ENCODE peak calls at places on chromosomes 1 and 21, in eight cellular contexts. One of them, this sample, is unnamed.

GRCh38 chr1:248816042-248816851 is 9.5 kb downstream of the SH3BP5L start:
- DNase-seq in glutamatergic neuron: no peak
- DNase-seq in NCI-H1092 treated with DMSO at 0.1 percent for 48 hours: no peak
- DNase-seq in NCI-H69: no peak
- DNase-seq in posterior cingulate gyrus: no peak
- DNase-seq in DMS79: no peak
- DNase-seq in GM12865: no peak
- DNase-seq in mucosa of gallbladder: no peak
- DNase-seq in this sample: no peak

GRCh38 chr1:51063121-51063520 is 38.9 kb upstream of the C1orf185 start:
- DNase-seq in DMS79: no peak
- DNase-seq in GM12865: no peak
- DNase-seq in posterior cingulate gyrus: no peak
- DNase-seq in mucosa of gallbladder: no peak
- DNase-seq in glutamatergic neuron: no peak
- DNase-seq in NCI-H1092 treated with DMSO at 0.1 percent for 48 hours: no peak
- DNase-seq in NCI-H69: no peak
- DNase-seq in this sample: no peak

GRCh38 chr1:44596511-44596910 is 77.8 kb downstream of the TMEM53 start:
- DNase-seq in NCI-H1092 treated with DMSO at 0.1 percent for 48 hours: no peak
- DNase-seq in mucosa of gallbladder: no peak
- DNase-seq in glutamatergic neuron: peak
- DNase-seq in GM12865: no peak
- DNase-seq in posterior cingulate gyrus: no peak
- DNase-seq in NCI-H69: peak
- DNase-seq in DMS79: no peak
- DNase-seq in this sample: no peak

GRCh38 chr1:21594935-21595897 is 73.9 kb downstream of the RAP1GAP start:
- DNase-seq in GM12865: peak
- DNase-seq in posterior cingulate gyrus: peak
- DNase-seq in NCI-H69: peak
- DNase-seq in NCI-H1092 treated with DMSO at 0.1 percent for 48 hours: no peak
- DNase-seq in mucosa of gallbladder: peak
- DNase-seq in glutamatergic neuron: peak
- DNase-seq in DMS79: no peak
- DNase-seq in this sample: no peak

GRCh38 chr1:181090653-181091126 is 2.2 kb downstream of the IER5 start:
- DNase-seq in NCI-H69: peak
- DNase-seq in mucosa of gallbladder: no peak
- DNase-seq in posterior cingulate gyrus: no peak
- DNase-seq in DMS79: no peak
- DNase-seq in glutamatergic neuron: no peak
- DNase-seq in GM12865: peak
- DNase-seq in NCI-H1092 treated with DMSO at 0.1 percent for 48 hours: no peak
- DNase-seq in this sample: no peak

GRCh38 chr21:37513383-37513782 is 146.8 kb downstream of the DYRK1A start:
- DNase-seq in posterior cingulate gyrus: no peak
- DNase-seq in NCI-H69: no peak
- DNase-seq in mucosa of gallbladder: no peak
- DNase-seq in glutamatergic neuron: no peak
- DNase-seq in NCI-H1092 treated with DMSO at 0.1 percent for 48 hours: no peak
- DNase-seq in DMS79: no peak
- DNase-seq in GM12865: no peak
- DNase-seq in this sample: no peak

GRCh38 chr21:25556087-25556486 is 51.2 kb downstream of the MRPL39 start:
- DNase-seq in GM12865: no peak
- DNase-seq in NCI-H69: no peak
- DNase-seq in glutamatergic neuron: no peak
- DNase-seq in DMS79: no peak
- DNase-seq in posterior cingulate gyrus: no peak
- DNase-seq in mucosa of gallbladder: no peak
- DNase-seq in NCI-H1092 treated with DMSO at 0.1 percent for 48 hours: no peak
- DNase-seq in this sample: no peak

GRCh38 chr1:59549903-59550302 is 253.0 kb downstream of the FGGY start:
- DNase-seq in glutamatergic neuron: no peak
- DNase-seq in mucosa of gallbladder: no peak
- DNase-seq in NCI-H1092 treated with DMSO at 0.1 percent for 48 hours: no peak
- DNase-seq in posterior cingulate gyrus: no peak
- DNase-seq in NCI-H69: no peak
- DNase-seq in DMS79: no peak
- DNase-seq in GM12865: no peak
- DNase-seq in this sample: no peak

GRCh38 chr21:31354604-31355443 is 10.8 kb upstream of the TIAM1 start:
- DNase-seq in posterior cingulate gyrus: no peak
- DNase-seq in NCI-H1092 treated with DMSO at 0.1 percent for 48 hours: no peak
- DNase-seq in GM12865: peak
- DNase-seq in DMS79: no peak
- DNase-seq in NCI-H69: no peak
- DNase-seq in glutamatergic neuron: no peak
- DNase-seq in mucosa of gallbladder: peak
- DNase-seq in this sample: no peak

GRCh38 chr1:95381980-95382379 is 148.0 kb downstream of the RWDD3 start:
- DNase-seq in posterior cingulate gyrus: no peak
- DNase-seq in glutamatergic neuron: no peak
- DNase-seq in NCI-H1092 treated with DMSO at 0.1 percent for 48 hours: peak
- DNase-seq in NCI-H69: peak
- DNase-seq in DMS79: peak
- DNase-seq in GM12865: no peak
- DNase-seq in mucosa of gallbladder: no peak
- DNase-seq in this sample: no peak

GRCh38 chr1:146010126-146010738 is 11.3 kb downstream of the HJV start:
- DNase-seq in mucosa of gallbladder: no peak
- DNase-seq in NCI-H1092 treated with DMSO at 0.1 percent for 48 hours: no peak
- DNase-seq in NCI-H69: no peak
- DNase-seq in posterior cingulate gyrus: no peak
- DNase-seq in DMS79: no peak
- DNase-seq in GM12865: no peak
- DNase-seq in glutamatergic neuron: no peak
- DNase-seq in this sample: no peak

GRCh38 chr1:96962807-96963206 is 241.2 kb downstream of the PTBP2 start:
- DNase-seq in NCI-H1092 treated with DMSO at 0.1 percent for 48 hours: no peak
- DNase-seq in mucosa of gallbladder: peak
- DNase-seq in GM12865: no peak
- DNase-seq in NCI-H69: no peak
- DNase-seq in glutamatergic neuron: no peak
- DNase-seq in DMS79: no peak
- DNase-seq in posterior cingulate gyrus: no peak
- DNase-seq in this sample: no peak

GRCh38 chr1:202105571-202106339 is 17.0 kb upstream of the GPR37L1 start:
- DNase-seq in GM12865: no peak
- DNase-seq in NCI-H1092 treated with DMSO at 0.1 percent for 48 hours: peak
- DNase-seq in glutamatergic neuron: peak
- DNase-seq in posterior cingulate gyrus: no peak
- DNase-seq in mucosa of gallbladder: peak
- DNase-seq in NCI-H69: peak
- DNase-seq in DMS79: no peak
- DNase-seq in this sample: peak

GRCh38 chr1:9456833-9457232 is 82.4 kb upstream of the SLC25A33 start:
- DNase-seq in glutamatergic neuron: no peak
- DNase-seq in NCI-H1092 treated with DMSO at 0.1 percent for 48 hours: no peak
- DNase-seq in NCI-H69: no peak
- DNase-seq in mucosa of gallbladder: no peak
- DNase-seq in posterior cingulate gyrus: no peak
- DNase-seq in GM12865: no peak
- DNase-seq in DMS79: no peak
- DNase-seq in this sample: no peak

GRCh38 chr1:1058921-1059493 is 15.1 kb downstream of the RNF223 start:
- DNase-seq in NCI-H69: peak
- DNase-seq in DMS79: peak
- DNase-seq in posterior cingulate gyrus: no peak
- DNase-seq in NCI-H1092 treated with DMSO at 0.1 percent for 48 hours: no peak
- DNase-seq in glutamatergic neuron: no peak
- DNase-seq in mucosa of gallbladder: no peak
- DNase-seq in GM12865: peak
- DNase-seq in this sample: peak

GRCh38 chr1:60984066-60984799 is 98.1 kb upstream of the NFIA start:
- DNase-seq in glutamatergic neuron: no peak
- DNase-seq in posterior cingulate gyrus: no peak
- DNase-seq in mucosa of gallbladder: peak
- DNase-seq in NCI-H69: no peak
- DNase-seq in NCI-H1092 treated with DMSO at 0.1 percent for 48 hours: no peak
- DNase-seq in DMS79: no peak
- DNase-seq in GM12865: no peak
- DNase-seq in this sample: no peak

GRCh38 chr1:22077728-22078127 is 25.2 kb downstream of the CDC42 start:
- DNase-seq in mucosa of gallbladder: no peak
- DNase-seq in posterior cingulate gyrus: no peak
- DNase-seq in NCI-H69: peak
- DNase-seq in NCI-H1092 treated with DMSO at 0.1 percent for 48 hours: no peak
- DNase-seq in GM12865: peak
- DNase-seq in glutamatergic neuron: no peak
- DNase-seq in DMS79: no peak
- DNase-seq in this sample: no peak

GRCh38 chr1:8167936-8168335 is 141.8 kb upstream of the ERRFI1 start:
- DNase-seq in DMS79: no peak
- DNase-seq in glutamatergic neuron: no peak
- DNase-seq in NCI-H69: no peak
- DNase-seq in mucosa of gallbladder: no peak
- DNase-seq in GM12865: peak
- DNase-seq in NCI-H1092 treated with DMSO at 0.1 percent for 48 hours: no peak
- DNase-seq in posterior cingulate gyrus: no peak
- DNase-seq in this sample: no peak

GRCh38 chr1:116878804-116879477 is 30.8 kb upstream of the PTGFRN start:
- DNase-seq in NCI-H1092 treated with DMSO at 0.1 percent for 48 hours: peak
- DNase-seq in DMS79: peak
- DNase-seq in NCI-H69: peak
- DNase-seq in glutamatergic neuron: peak
- DNase-seq in posterior cingulate gyrus: peak
- DNase-seq in mucosa of gallbladder: no peak
- DNase-seq in GM12865: peak
- DNase-seq in this sample: no peak

GRCh38 chr21:18743523-18743922 is 339.9 kb upstream of the TMPRSS15 start:
- DNase-seq in GM12865: no peak
- DNase-seq in mucosa of gallbladder: no peak
- DNase-seq in NCI-H69: peak
- DNase-seq in glutamatergic neuron: no peak
- DNase-seq in posterior cingulate gyrus: no peak
- DNase-seq in DMS79: no peak
- DNase-seq in NCI-H1092 treated with DMSO at 0.1 percent for 48 hours: no peak
- DNase-seq in this sample: no peak

GRCh38 chr1:215290018-215290417 is 207.5 kb downstream of the KCNK2 start:
- DNase-seq in NCI-H1092 treated with DMSO at 0.1 percent for 48 hours: no peak
- DNase-seq in posterior cingulate gyrus: no peak
- DNase-seq in NCI-H69: no peak
- DNase-seq in DMS79: no peak
- DNase-seq in mucosa of gallbladder: no peak
- DNase-seq in GM12865: no peak
- DNase-seq in glutamatergic neuron: no peak
- DNase-seq in this sample: no peak

GRCh38 chr1:30449003-30449402 is 274.4 kb downstream of the MATN1 start:
- DNase-seq in NCI-H1092 treated with DMSO at 0.1 percent for 48 hours: no peak
- DNase-seq in NCI-H69: no peak
- DNase-seq in glutamatergic neuron: no peak
- DNase-seq in mucosa of gallbladder: no peak
- DNase-seq in DMS79: no peak
- DNase-seq in posterior cingulate gyrus: no peak
- DNase-seq in GM12865: no peak
- DNase-seq in this sample: no peak

GRCh38 chr1:94227624-94228023 is 9.8 kb downstream of the ARHGAP29 start:
- DNase-seq in mucosa of gallbladder: no peak
- DNase-seq in posterior cingulate gyrus: no peak
- DNase-seq in NCI-H69: peak
- DNase-seq in GM12865: no peak
- DNase-seq in NCI-H1092 treated with DMSO at 0.1 percent for 48 hours: no peak
- DNase-seq in glutamatergic neuron: no peak
- DNase-seq in DMS79: no peak
- DNase-seq in this sample: no peak

GRCh38 chr1:27878038-27878437 is 5.7 kb downstream of the THEMIS2 start:
- DNase-seq in GM12865: peak
- DNase-seq in NCI-H1092 treated with DMSO at 0.1 percent for 48 hours: no peak
- DNase-seq in posterior cingulate gyrus: no peak
- DNase-seq in glutamatergic neuron: no peak
- DNase-seq in NCI-H69: no peak
- DNase-seq in mucosa of gallbladder: no peak
- DNase-seq in DMS79: no peak
- DNase-seq in this sample: no peak

GRCh38 chr1:204080163-204080903 is 7.4 kb downstream of the SOX13 start:
- DNase-seq in DMS79: peak
- DNase-seq in posterior cingulate gyrus: no peak
- DNase-seq in NCI-H1092 treated with DMSO at 0.1 percent for 48 hours: peak
- DNase-seq in glutamatergic neuron: peak
- DNase-seq in NCI-H69: peak
- DNase-seq in mucosa of gallbladder: peak
- DNase-seq in GM12865: no peak
- DNase-seq in this sample: peak

GRCh38 chr1:14128096-14128495 is 428.1 kb downstream of the PRDM2 start:
- DNase-seq in NCI-H1092 treated with DMSO at 0.1 percent for 48 hours: no peak
- DNase-seq in mucosa of gallbladder: no peak
- DNase-seq in GM12865: no peak
- DNase-seq in DMS79: peak
- DNase-seq in glutamatergic neuron: no peak
- DNase-seq in posterior cingulate gyrus: no peak
- DNase-seq in NCI-H69: peak
- DNase-seq in this sample: no peak

GRCh38 chr1:12028957-12029511 is 9.7 kb downstream of the MIIP start:
- DNase-seq in posterior cingulate gyrus: no peak
- DNase-seq in NCI-H1092 treated with DMSO at 0.1 percent for 48 hours: no peak
- DNase-seq in DMS79: no peak
- DNase-seq in GM12865: no peak
- DNase-seq in NCI-H69: no peak
- DNase-seq in glutamatergic neuron: no peak
- DNase-seq in mucosa of gallbladder: no peak
- DNase-seq in this sample: no peak

GRCh38 chr1:222634180-222635013 is 16.5 kb downstream of the MIA3 start:
- DNase-seq in mucosa of gallbladder: peak
- DNase-seq in NCI-H1092 treated with DMSO at 0.1 percent for 48 hours: peak
- DNase-seq in glutamatergic neuron: no peak
- DNase-seq in GM12865: peak
- DNase-seq in DMS79: peak
- DNase-seq in NCI-H69: peak
- DNase-seq in posterior cingulate gyrus: peak
- DNase-seq in this sample: peak

GRCh38 chr1:15004396-15004795 is 149.2 kb upstream of the TMEM51 start:
- DNase-seq in DMS79: no peak
- DNase-seq in NCI-H1092 treated with DMSO at 0.1 percent for 48 hours: no peak
- DNase-seq in mucosa of gallbladder: no peak
- DNase-seq in glutamatergic neuron: no peak
- DNase-seq in GM12865: peak
- DNase-seq in NCI-H69: peak
- DNase-seq in posterior cingulate gyrus: no peak
- DNase-seq in this sample: no peak

GRCh38 chr1:227778401-227778947 is 37.0 kb upstream of the PRSS38 start:
- DNase-seq in NCI-H1092 treated with DMSO at 0.1 percent for 48 hours: no peak
- DNase-seq in NCI-H69: peak
- DNase-seq in posterior cingulate gyrus: no peak
- DNase-seq in DMS79: no peak
- DNase-seq in mucosa of gallbladder: no peak
- DNase-seq in GM12865: no peak
- DNase-seq in glutamatergic neuron: no peak
- DNase-seq in this sample: peak